ENCODE peak calls at places on chromosomes 5 and 9, in seven cellular contexts. J is Peyer's patch; W is mesendoderm; C is neuronal stem cell; O is HCT116; Y is CD8-positive, alpha-beta T cell; Q is cardiac muscle cell. I is an unnamed sample.
A peak's percentile ranks its signal among the peaks of the same experiment; 100 is the strongest.

GRCh38 chr9:68627104-68627503 is 77.9 kb upstream of the PIP5K1B start:
- DNase-seq in J (no peak), W (no peak), C (no peak), O (no peak), Y (no peak), Q (no peak), I (no peak)

GRCh38 chr5:156778752-156779151 is 71.3 kb upstream of the PPP1R2B start:
- DNase-seq in J (no peak), W (no peak), C (no peak), O (no peak), Y (no peak), Q (no peak), I (no peak)

GRCh38 chr9:135310134-135310533 is 169.4 kb upstream of the PPP1R26 start:
- DNase-seq in J (peak; percentile 47), W (no peak), C (no peak), O (no peak), Y (no peak), Q (no peak), I (no peak)

GRCh38 chr5:66247176-66247960 is 103.3 kb downstream of the SREK1 start:
- DNase-seq in J (no peak), W (peak; percentile 47), C (no peak), O (peak; percentile 13), Y (no peak), Q (peak; percentile 78), I (peak; percentile 75)

GRCh38 chr5:64453405-64453804 is 52.4 kb upstream of the RGS7BP start:
- DNase-seq in J (no peak), W (no peak), C (no peak), O (no peak), Y (no peak), Q (no peak), I (no peak)

GRCh38 chr9:29556317-29556716 is 1983.0 kb upstream of the C9orf72 start:
- DNase-seq in J (no peak), W (peak; percentile 2), C (no peak), O (no peak), Y (no peak), Q (peak; percentile 48), I (no peak)

GRCh38 chr9:97633859-97634485 is 351 bp downstream of the NCBP1 start:
- DNase-seq in J (no peak), W (no peak), C (no peak), O (no peak), Y (no peak), Q (no peak), I (no peak)

GRCh38 chr5:148060881-148061280 is 2.9 kb upstream of the SPINK5 start:
- DNase-seq in J (no peak), W (peak; percentile 23), C (no peak), O (no peak), Y (no peak), Q (no peak), I (no peak)

GRCh38 chr5:138905541-138905940 is 30.4 kb upstream of the LRRTM2 start:
- DNase-seq in J (no peak), W (peak; percentile 77), C (no peak), O (no peak), Y (no peak), Q (no peak), I (peak; percentile 56)

GRCh38 chr5:78492216-78492615 is 131.8 kb downstream of the SCAMP1 start:
- DNase-seq in J (no peak), W (no peak), C (no peak), O (no peak), Y (no peak), Q (no peak), I (no peak)

GRCh38 chr5:35112300-35112699 is 64.6 kb upstream of the AGXT2 start:
- DNase-seq in J (no peak), W (no peak), C (no peak), O (no peak), Y (no peak), Q (no peak), I (no peak)

GRCh38 chr9:3509926-3510325 is 15.9 kb downstream of the RFX3 start:
- DNase-seq in J (no peak), W (no peak), C (no peak), O (no peak), Y (no peak), Q (no peak), I (no peak)

GRCh38 chr9:3511537-3511936 is 14.3 kb downstream of the RFX3 start:
- DNase-seq in J (no peak), W (no peak), C (no peak), O (no peak), Y (no peak), Q (no peak), I (peak; percentile 0)

GRCh38 chr9:3513265-3513818 is 12.5 kb downstream of the RFX3 start:
- DNase-seq in J (no peak), W (peak; percentile 41), C (no peak), O (no peak), Y (no peak), Q (no peak), I (no peak)

GRCh38 chr9:3508531-3509374 is 17.0 kb downstream of the RFX3 start:
- DNase-seq in J (no peak), W (peak; percentile 37), C (no peak), O (no peak), Y (no peak), Q (no peak), I (no peak)

DNA sequence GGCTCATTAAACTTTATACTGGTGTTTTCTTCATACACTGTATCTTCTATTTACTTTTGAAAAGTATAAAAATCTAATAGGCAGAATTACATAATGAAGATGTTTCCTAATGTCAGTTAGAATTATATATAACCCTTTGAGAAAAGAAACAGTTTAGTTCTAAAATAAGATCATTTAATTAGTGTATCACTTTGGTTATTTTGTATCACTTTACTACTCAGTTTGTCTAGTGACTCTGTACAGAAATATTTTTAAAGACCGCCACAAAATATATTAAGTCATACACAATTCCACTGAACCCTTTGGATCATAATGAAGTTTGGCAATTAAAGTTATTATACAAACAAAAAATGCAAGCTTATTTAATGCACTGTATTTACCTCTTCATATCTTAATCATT is 15.0 kb downstream of the RFX3 start:
- DNase-seq in J (no peak), W (no peak), C (no peak), O (no peak), Y (no peak), Q (no peak), I (no peak)
- H3K27ac ChIP-seq in J (no peak overlapping the region), W (no peak overlapping the region), C (no peak overlapping the region), O (no peak overlapping the region), Y (no peak overlapping the region), Q (no peak overlapping the region), I (no peak overlapping the region)

GRCh38 chr5:172007795-172008465 is 1.5 kb upstream of the FBXW11 start:
- DNase-seq in J (no peak), W (no peak), C (no peak), O (no peak), Y (no peak), Q (peak; percentile 88), I (no peak)

GRCh38 chr5:172007153-172007794 is 836 bp upstream of the FBXW11 start:
- DNase-seq in J (no peak), W (peak; percentile 74), C (no peak), O (no peak), Y (peak; percentile 3), Q (peak; percentile 31), I (no peak)

GRCh38 chr5:172005708-172006377 is 595 bp downstream of the FBXW11 start:
- DNase-seq in J (peak; percentile 60), W (peak; percentile 71), C (peak; percentile 37), O (no peak), Y (peak; percentile 11), Q (peak; percentile 18), I (peak; percentile 64)

GRCh38 chr5:172004824-172005237 is 1.6 kb downstream of the FBXW11 start:
- DNase-seq in J (no peak), W (no peak), C (no peak), O (no peak), Y (no peak), Q (peak; percentile 11), I (peak; percentile 9)

DNA sequence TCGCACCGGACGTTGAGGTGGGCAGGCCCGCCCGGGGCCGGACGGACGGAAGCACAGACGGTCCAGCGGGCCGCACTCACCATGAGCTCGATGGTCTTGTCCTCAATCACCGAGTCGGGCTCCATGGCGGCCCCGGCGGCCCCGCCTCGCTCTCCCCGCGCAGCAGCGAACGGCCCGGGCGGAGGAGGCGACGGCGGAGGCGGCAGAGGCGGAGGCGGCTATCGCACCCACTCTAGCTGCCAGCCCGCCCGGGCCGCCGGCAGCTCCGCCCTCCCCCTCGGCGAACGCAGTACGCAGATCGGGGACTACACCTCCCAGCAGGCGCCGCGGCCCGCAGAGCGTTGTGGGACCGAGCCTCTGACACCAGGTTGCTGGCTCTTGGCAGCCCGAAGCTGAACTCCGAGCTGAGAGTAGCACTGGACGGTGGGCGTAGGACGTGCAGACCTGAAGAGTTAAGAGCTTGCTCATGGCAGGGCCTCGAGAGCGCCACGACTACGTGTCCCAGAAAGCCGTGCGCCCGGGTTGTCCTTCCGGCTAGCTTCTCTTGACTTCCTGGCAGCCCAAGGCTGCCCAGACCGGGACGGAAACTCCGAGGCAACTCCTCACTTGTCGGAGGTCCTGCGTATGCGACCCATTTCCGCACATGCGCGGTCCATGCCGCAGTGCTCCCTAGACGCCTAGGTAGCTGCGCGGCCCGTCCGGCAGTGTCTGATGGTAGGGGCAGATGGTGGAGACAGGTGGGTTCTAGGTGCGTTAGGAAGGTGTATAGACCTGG is at the start of gene FBXW11:
- DNase-seq in J (peak; percentile 94), W (peak; percentile 99), C (peak; percentile 93), O (peak; percentile 95), Y (peak; percentile 94), Q (peak; percentile 97), I (peak; percentile 99)
- H3K4me1 ChIP-seq in J (no peaks in the 10 kb centered on the region), W (peaks cover 12% of the 10 kb centered on the region), C (no peaks in the 10 kb centered on the region), O (peaks cover 36% of the 10 kb centered on the region), Y (peaks cover 35% of the 10 kb centered on the region), Q (peaks cover 25% of the 10 kb centered on the region), I (peaks cover 18% of the 10 kb centered on the region)

DNA sequence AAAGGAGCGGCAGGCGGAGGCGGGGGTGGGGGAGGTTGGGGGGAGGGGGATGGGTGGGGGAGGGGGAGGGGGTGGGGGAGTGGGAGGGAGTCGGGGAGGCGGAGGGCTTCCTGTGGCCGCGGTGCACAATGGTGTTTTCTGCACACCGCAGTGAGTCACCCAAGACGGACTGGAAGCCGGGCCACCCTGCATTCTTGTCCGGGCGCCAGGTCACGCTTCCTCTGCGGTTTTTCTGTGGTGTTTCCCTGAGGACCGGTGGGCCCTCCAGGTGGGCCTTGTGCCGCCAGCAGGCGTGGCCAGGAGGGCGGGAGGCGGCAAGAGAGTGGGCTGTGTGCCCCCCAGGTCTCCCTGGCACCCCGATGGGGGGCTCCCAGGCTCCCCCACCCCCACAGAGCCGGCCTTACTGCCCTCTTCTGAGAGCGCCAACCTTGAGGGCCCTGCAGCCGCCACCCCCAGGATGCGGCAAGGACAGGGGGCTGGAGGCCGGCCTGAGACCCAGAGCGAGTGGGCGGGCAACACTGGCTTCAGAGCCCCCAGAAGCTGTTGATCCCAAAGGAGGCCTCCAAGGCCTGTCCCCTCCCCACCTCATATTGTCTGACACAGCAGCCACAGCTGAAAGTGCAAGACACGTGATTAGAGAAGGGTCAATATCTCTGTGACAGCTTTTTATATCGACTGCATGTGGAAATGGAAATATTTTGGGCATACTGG is 11.1 kb downstream of the EXD3 start:
- DNase-seq in J (no peak), W (no peak), C (no peak), O (peak; percentile 75), Y (no peak), Q (peak; percentile 95), I (peak; percentile 98)
- H3K4me3 ChIP-seq in J (no peak overlapping the region), W (no peak overlapping the region), C (no peak overlapping the region), O (peak overlapping the region; percentile 55), Y (no peak overlapping the region), Q (no peak overlapping the region), I (peak overlapping the region; percentile 25)

DNA sequence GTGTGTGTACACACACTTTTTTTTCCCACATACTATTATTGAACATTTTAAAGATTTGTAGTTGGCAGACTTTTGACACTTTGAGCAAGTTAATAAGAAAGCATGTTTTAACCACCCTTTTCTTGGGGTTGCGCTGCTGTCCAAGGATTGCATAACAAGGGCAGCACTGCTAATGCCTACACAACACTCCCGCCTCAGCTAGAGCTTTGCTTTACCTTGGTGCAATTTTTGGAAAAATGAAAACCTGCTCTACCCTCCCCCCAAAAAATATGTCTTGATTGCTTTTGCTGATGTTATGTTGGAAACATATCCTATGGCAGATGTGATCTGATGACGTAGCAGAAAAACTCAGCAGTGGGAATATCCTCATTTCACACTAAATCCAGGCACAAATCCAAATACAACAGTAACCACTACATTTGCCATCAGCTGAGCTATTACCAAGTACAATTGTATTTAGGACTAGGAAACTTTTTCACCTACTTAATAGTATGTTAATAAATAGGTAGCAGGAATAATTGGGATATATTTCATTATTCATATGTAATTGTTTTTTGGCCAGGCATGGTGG is 51.6 kb downstream of the UBE2R2 start:
- DNase-seq in J (no peak), W (no peak), C (no peak), O (no peak), Y (no peak), Q (peak; percentile 83), I (no peak)
- H3K27ac ChIP-seq in J (peak overlapping the region; percentile 15), W (no peak overlapping the region), C (no peak overlapping the region), O (no peak overlapping the region), Y (no peak overlapping the region), Q (peak overlapping the region; percentile 77), I (no peak overlapping the region)